ENCODE peak calls at places on chromosomes 5 and 9, in eight cellular contexts. One of them, this sample, is unnamed.

GRCh38 chr5:124980174-124980941 is 233.9 kb upstream of the ZNF608 start:
- DNase-seq in CD4-positive, alpha-beta T cell: no peak
- DNase-seq in GM23338: peak
- DNase-seq in fibroblast of lung: no peak
- DNase-seq in coronary artery: no peak
- DNase-seq in left lung: no peak
- DNase-seq in breast epithelium: peak
- DNase-seq in cardiac muscle cell: no peak
- DNase-seq in this sample: no peak

GRCh38 chr9:17349816-17350215 is 215.0 kb downstream of the CNTLN start:
- DNase-seq in coronary artery: no peak
- DNase-seq in GM23338: no peak
- DNase-seq in breast epithelium: no peak
- DNase-seq in CD4-positive, alpha-beta T cell: no peak
- DNase-seq in fibroblast of lung: peak
- DNase-seq in left lung: no peak
- DNase-seq in cardiac muscle cell: peak
- DNase-seq in this sample: no peak

GRCh38 chr9:86749530-86750275 is 197.6 kb downstream of the GAS1 start:
- DNase-seq in GM23338: no peak
- DNase-seq in CD4-positive, alpha-beta T cell: no peak
- DNase-seq in fibroblast of lung: peak
- DNase-seq in left lung: no peak
- DNase-seq in breast epithelium: no peak
- DNase-seq in coronary artery: no peak
- DNase-seq in cardiac muscle cell: peak
- DNase-seq in this sample: no peak

GRCh38 chr5:126446498-126447224 is 23.5 kb downstream of the GRAMD2B start:
- DNase-seq in fibroblast of lung: peak
- DNase-seq in GM23338: no peak
- DNase-seq in CD4-positive, alpha-beta T cell: no peak
- DNase-seq in left lung: no peak
- DNase-seq in coronary artery: no peak
- DNase-seq in breast epithelium: no peak
- DNase-seq in cardiac muscle cell: peak
- DNase-seq in this sample: no peak

GRCh38 chr9:136787690-136788400 is 3.3 kb upstream of the TMEM141 start:
- DNase-seq in left lung: peak
- DNase-seq in coronary artery: no peak
- DNase-seq in fibroblast of lung: peak
- DNase-seq in cardiac muscle cell: peak
- DNase-seq in GM23338: peak
- DNase-seq in breast epithelium: no peak
- DNase-seq in CD4-positive, alpha-beta T cell: peak
- DNase-seq in this sample: no peak

GRCh38 chr9:81183763-81184162 is 505.6 kb downstream of the TLE1 start:
- DNase-seq in GM23338: no peak
- DNase-seq in fibroblast of lung: peak
- DNase-seq in left lung: no peak
- DNase-seq in breast epithelium: no peak
- DNase-seq in coronary artery: no peak
- DNase-seq in cardiac muscle cell: peak
- DNase-seq in CD4-positive, alpha-beta T cell: no peak
- DNase-seq in this sample: no peak

GRCh38 chr9:4306788-4307144 is 6.9 kb upstream of the GLIS3 start:
- DNase-seq in fibroblast of lung: no peak
- DNase-seq in GM23338: no peak
- DNase-seq in cardiac muscle cell: no peak
- DNase-seq in CD4-positive, alpha-beta T cell: no peak
- DNase-seq in breast epithelium: no peak
- DNase-seq in left lung: no peak
- DNase-seq in coronary artery: no peak
- DNase-seq in this sample: no peak

GRCh38 chr5:851076-851475 is 290 bp upstream of the ZDHHC11 start:
- DNase-seq in coronary artery: no peak
- DNase-seq in left lung: peak
- DNase-seq in breast epithelium: no peak
- DNase-seq in GM23338: no peak
- DNase-seq in CD4-positive, alpha-beta T cell: no peak
- DNase-seq in cardiac muscle cell: no peak
- DNase-seq in fibroblast of lung: no peak
- DNase-seq in this sample: no peak

GRCh38 chr5:74765201-74765600 is 1.7 kb downstream of the GFM2 start:
- DNase-seq in cardiac muscle cell: peak
- DNase-seq in CD4-positive, alpha-beta T cell: no peak
- DNase-seq in GM23338: peak
- DNase-seq in breast epithelium: no peak
- DNase-seq in fibroblast of lung: no peak
- DNase-seq in coronary artery: no peak
- DNase-seq in left lung: no peak
- DNase-seq in this sample: no peak

GRCh38 chr9:32554107-32554506 is 1.7 kb upstream of the TOPORS start:
- DNase-seq in CD4-positive, alpha-beta T cell: no peak
- DNase-seq in left lung: no peak
- DNase-seq in cardiac muscle cell: peak
- DNase-seq in fibroblast of lung: peak
- DNase-seq in GM23338: no peak
- DNase-seq in coronary artery: no peak
- DNase-seq in breast epithelium: no peak
- DNase-seq in this sample: no peak

GRCh38 chr5:158943057-158943456 is 156.7 kb downstream of the EBF1 start:
- DNase-seq in GM23338: no peak
- DNase-seq in left lung: no peak
- DNase-seq in cardiac muscle cell: peak
- DNase-seq in CD4-positive, alpha-beta T cell: no peak
- DNase-seq in coronary artery: no peak
- DNase-seq in fibroblast of lung: peak
- DNase-seq in breast epithelium: no peak
- DNase-seq in this sample: no peak

GRCh38 chr9:120412425-120412951 is 167.5 kb downstream of the CDK5RAP2 start:
- DNase-seq in GM23338: peak
- DNase-seq in left lung: no peak
- DNase-seq in cardiac muscle cell: peak
- DNase-seq in coronary artery: no peak
- DNase-seq in fibroblast of lung: peak
- DNase-seq in CD4-positive, alpha-beta T cell: no peak
- DNase-seq in breast epithelium: no peak
- DNase-seq in this sample: no peak

GRCh38 chr9:88051138-88051537 is 76.8 kb upstream of the CDK20 start:
- DNase-seq in left lung: no peak
- DNase-seq in GM23338: no peak
- DNase-seq in breast epithelium: no peak
- DNase-seq in cardiac muscle cell: no peak
- DNase-seq in CD4-positive, alpha-beta T cell: no peak
- DNase-seq in coronary artery: no peak
- DNase-seq in fibroblast of lung: no peak
- DNase-seq in this sample: no peak

GRCh38 chr9:134053941-134054761 is 13.7 kb downstream of the BRD3 start:
- DNase-seq in cardiac muscle cell: no peak
- DNase-seq in GM23338: no peak
- DNase-seq in left lung: no peak
- DNase-seq in CD4-positive, alpha-beta T cell: no peak
- DNase-seq in fibroblast of lung: no peak
- DNase-seq in breast epithelium: no peak
- DNase-seq in coronary artery: no peak
- DNase-seq in this sample: no peak

GRCh38 chr9:92295827-92296258 is 2.3 kb upstream of the IARS1 start:
- DNase-seq in CD4-positive, alpha-beta T cell: no peak
- DNase-seq in coronary artery: no peak
- DNase-seq in GM23338: peak
- DNase-seq in left lung: no peak
- DNase-seq in cardiac muscle cell: no peak
- DNase-seq in fibroblast of lung: no peak
- DNase-seq in breast epithelium: no peak
- DNase-seq in this sample: no peak

GRCh38 chr5:107523019-107523680 is 147.6 kb downstream of the EFNA5 start:
- DNase-seq in CD4-positive, alpha-beta T cell: no peak
- DNase-seq in left lung: no peak
- DNase-seq in fibroblast of lung: no peak
- DNase-seq in cardiac muscle cell: no peak
- DNase-seq in GM23338: no peak
- DNase-seq in coronary artery: no peak
- DNase-seq in breast epithelium: no peak
- DNase-seq in this sample: no peak

GRCh38 chr5:160385496-160385895 is 14.4 kb downstream of the FAM200C start:
- DNase-seq in GM23338: no peak
- DNase-seq in cardiac muscle cell: no peak
- DNase-seq in fibroblast of lung: no peak
- DNase-seq in breast epithelium: no peak
- DNase-seq in CD4-positive, alpha-beta T cell: no peak
- DNase-seq in left lung: no peak
- DNase-seq in coronary artery: no peak
- DNase-seq in this sample: no peak

GRCh38 chr5:141121563-141121962 is at the start of gene PCDHB4:
- DNase-seq in CD4-positive, alpha-beta T cell: no peak
- DNase-seq in coronary artery: no peak
- DNase-seq in cardiac muscle cell: no peak
- DNase-seq in left lung: no peak
- DNase-seq in breast epithelium: no peak
- DNase-seq in GM23338: peak
- DNase-seq in fibroblast of lung: peak
- DNase-seq in this sample: no peak
- TF ChIP-seq CTCF in CD4-positive, alpha-beta T cell: no peak
- TF ChIP-seq CTCF in coronary artery: no peak
- TF ChIP-seq CTCF in cardiac muscle cell: no peak
- TF ChIP-seq CTCF in left lung: no peak
- TF ChIP-seq CTCF in breast epithelium: peak
- TF ChIP-seq CTCF in GM23338: peak
- TF ChIP-seq CTCF in fibroblast of lung: no peak
- TF ChIP-seq CTCF in this sample: no peak

GRCh38 chr9:106648799-106649198 is 214.2 kb upstream of the ZNF462 start:
- DNase-seq in GM23338: peak
- DNase-seq in breast epithelium: no peak
- DNase-seq in coronary artery: no peak
- DNase-seq in cardiac muscle cell: peak
- DNase-seq in CD4-positive, alpha-beta T cell: no peak
- DNase-seq in left lung: no peak
- DNase-seq in fibroblast of lung: peak
- DNase-seq in this sample: no peak
- TF ChIP-seq CTCF in GM23338: peak
- TF ChIP-seq CTCF in breast epithelium: no peak
- TF ChIP-seq CTCF in coronary artery: no peak
- TF ChIP-seq CTCF in cardiac muscle cell: peak
- TF ChIP-seq CTCF in CD4-positive, alpha-beta T cell: no peak
- TF ChIP-seq CTCF in left lung: no peak
- TF ChIP-seq CTCF in fibroblast of lung: peak
- TF ChIP-seq CTCF in this sample: peak

GRCh38 chr5:73437126-73438047 is 11.2 kb downstream of the FOXD1 start:
- DNase-seq in breast epithelium: no peak
- DNase-seq in left lung: no peak
- DNase-seq in coronary artery: no peak
- DNase-seq in fibroblast of lung: peak
- DNase-seq in CD4-positive, alpha-beta T cell: no peak
- DNase-seq in GM23338: peak
- DNase-seq in cardiac muscle cell: no peak
- DNase-seq in this sample: peak
- TF ChIP-seq CTCF in breast epithelium: no peak
- TF ChIP-seq CTCF in left lung: no peak
- TF ChIP-seq CTCF in coronary artery: no peak
- TF ChIP-seq CTCF in fibroblast of lung: peak
- TF ChIP-seq CTCF in CD4-positive, alpha-beta T cell: no peak
- TF ChIP-seq CTCF in GM23338: peak
- TF ChIP-seq CTCF in cardiac muscle cell: peak
- TF ChIP-seq CTCF in this sample: peak

DNA sequence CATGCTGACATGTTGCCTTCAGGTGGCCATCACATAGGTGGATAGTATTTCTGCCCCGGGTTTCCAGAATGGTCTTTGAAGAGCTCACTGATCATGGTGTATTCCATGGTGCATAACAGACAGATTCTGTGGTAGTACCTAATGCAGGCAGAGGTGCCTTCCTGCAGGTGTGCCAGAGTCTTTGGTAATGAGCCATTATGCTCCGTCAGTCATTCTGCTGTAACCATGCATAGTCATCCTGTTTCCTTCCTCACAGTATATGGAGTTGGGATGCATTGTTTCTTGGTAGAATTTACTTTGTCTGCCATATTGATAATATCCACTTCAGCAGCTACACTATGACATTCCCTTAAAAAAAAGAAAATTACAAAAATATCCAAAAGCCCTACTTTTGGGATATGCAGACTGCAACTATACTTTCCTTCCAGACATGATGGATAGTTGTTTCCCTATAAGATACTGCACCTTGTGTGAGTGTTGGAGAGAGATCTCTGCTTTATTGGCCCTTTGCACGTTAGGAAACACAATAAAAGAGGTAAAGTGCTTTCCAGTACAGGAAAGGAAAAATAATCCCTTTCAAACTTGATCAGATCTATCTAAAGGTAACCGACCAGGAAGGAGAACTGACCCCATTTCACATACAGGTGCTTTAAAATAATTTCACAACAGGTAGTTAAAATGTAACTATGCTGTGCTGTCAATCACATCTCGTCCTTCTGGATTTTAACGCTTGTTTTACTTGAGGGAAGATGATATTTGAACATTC is 537.5 kb upstream of the WWC1 start:
- DNase-seq in CD4-positive, alpha-beta T cell: no peak
- DNase-seq in breast epithelium: no peak
- DNase-seq in left lung: no peak
- DNase-seq in fibroblast of lung: no peak
- DNase-seq in cardiac muscle cell: no peak
- DNase-seq in GM23338: no peak
- DNase-seq in coronary artery: no peak
- DNase-seq in this sample: no peak
- TF ChIP-seq CTCF in CD4-positive, alpha-beta T cell: no peak
- TF ChIP-seq CTCF in breast epithelium: no peak
- TF ChIP-seq CTCF in left lung: no peak
- TF ChIP-seq CTCF in fibroblast of lung: no peak
- TF ChIP-seq CTCF in cardiac muscle cell: no peak
- TF ChIP-seq CTCF in GM23338: no peak
- TF ChIP-seq CTCF in coronary artery: no peak
- TF ChIP-seq CTCF in this sample: no peak